ENCODE peak calls at places on chromosomes 13 and 19, in six cellular contexts. W is pancreas, Z is tibial artery, G is breast epithelium, H is thoracic aorta, Y is upper lobe of right lung. T is an unnamed sample. For H3K4me1, the result is how much of the 10 kb centered on the place peaks cover.

GRCh38 chr19:10270180-10270615 is 722 bp upstream of the ICAM1 start:
- DNase-seq in W (no peak), Z (peak), G (no peak), H (no peak), Y (peak), T (no peak)

GRCh38 chr19:49988433-49988832 is 27.5 kb upstream of the SIGLEC11 start:
- DNase-seq in W (no peak), Z (no peak), G (no peak), H (no peak), Y (no peak), T (peak)

GRCh38 chr13:94073006-94073744 is 406.3 kb downstream of the DCT start:
- DNase-seq in W (no peak), Z (no peak), G (no peak), H (no peak), Y (no peak), T (no peak)

GRCh38 chr19:36009220-36009619 is 607 bp upstream of the SYNE4 start:
- DNase-seq in W (peak), Z (peak), G (peak), H (no peak), Y (peak), T (no peak)

GRCh38 chr19:50670102-50670380 is 20.8 kb downstream of the C19orf81 start:
- DNase-seq in W (no peak), Z (no peak), G (no peak), H (no peak), Y (no peak), T (no peak)

GRCh38 chr19:45152504-45153338 is 8.1 kb downstream of the NKPD1 start:
- DNase-seq in W (peak), Z (no peak), G (peak), H (no peak), Y (peak), T (no peak)

GRCh38 chr13:56459291-56459690 is 681.4 kb upstream of the PRR20A start:
- DNase-seq in W (no peak), Z (no peak), G (no peak), H (no peak), Y (no peak), T (no peak)

GRCh38 chr13:112179421-112179820 is 112.5 kb downstream of the SOX1 start:
- DNase-seq in W (no peak), Z (no peak), G (no peak), H (no peak), Y (no peak), T (no peak)

GRCh38 chr13:113669871-113670341 is 2.9 kb downstream of the GRK1 start:
- DNase-seq in W (peak), Z (peak), G (no peak), H (no peak), Y (peak), T (no peak)

GRCh38 chr19:8304841-8305621 is 3.1 kb downstream of the CD320 start:
- DNase-seq in W (peak), Z (peak), G (peak), H (no peak), Y (peak), T (no peak)

GRCh38 chr19:16527971-16528521 is 14.2 kb downstream of the CHERP start:
- DNase-seq in W (no peak), Z (no peak), G (no peak), H (no peak), Y (no peak), T (no peak)

GRCh38 chr13:55583953-55584593 is 1556.6 kb upstream of the PRR20A start:
- DNase-seq in W (no peak), Z (no peak), G (no peak), H (no peak), Y (no peak), T (no peak)

GRCh38 chr13:21123956-21124355 is 52.4 kb downstream of the SKA3 start:
- DNase-seq in W (no peak), Z (no peak), G (no peak), H (no peak), Y (no peak), T (no peak)

GRCh38 chr19:48632692-48633147 is 4.5 kb downstream of the DBP start:
- DNase-seq in W (no peak), Z (no peak), G (no peak), H (no peak), Y (no peak), T (peak)

GRCh38 chr13:97295279-97296182 is 73.4 kb downstream of the MBNL2 start:
- DNase-seq in W (no peak), Z (no peak), G (no peak), H (no peak), Y (no peak), T (peak)

GRCh38 chr19:17513801-17514200 is 2.4 kb downstream of the PGLS start:
- DNase-seq in W (no peak), Z (no peak), G (no peak), H (no peak), Y (no peak), T (peak)

GRCh38 chr13:110528371-110528770 is 33.2 kb downstream of the RAB20 start:
- DNase-seq in W (no peak), Z (peak), G (no peak), H (no peak), Y (no peak), T (no peak)
- H3K4me1 ChIP-seq in W (half or more), Z (half or more), G (under half), H (under half), Y (under half), T (under half)

GRCh38 chr19:46789371-46789770 is 977 bp upstream of the SLC1A5 start:
- DNase-seq in W (no peak), Z (no peak), G (no peak), H (no peak), Y (no peak), T (no peak)

GRCh38 chr19:46787040-46787330 is 1.4 kb downstream of the SLC1A5 start:
- DNase-seq in W (no peak), Z (no peak), G (no peak), H (no peak), Y (no peak), T (no peak)

GRCh38 chr19:46787331-46788100 is 878 bp downstream of the SLC1A5 start:
- DNase-seq in W (peak), Z (peak), G (peak), H (no peak), Y (peak), T (no peak)

GRCh38 chr19:46788968-46789338 is 559 bp upstream of the SLC1A5 start:
- DNase-seq in W (no peak), Z (no peak), G (no peak), H (no peak), Y (no peak), T (no peak)

DNA sequence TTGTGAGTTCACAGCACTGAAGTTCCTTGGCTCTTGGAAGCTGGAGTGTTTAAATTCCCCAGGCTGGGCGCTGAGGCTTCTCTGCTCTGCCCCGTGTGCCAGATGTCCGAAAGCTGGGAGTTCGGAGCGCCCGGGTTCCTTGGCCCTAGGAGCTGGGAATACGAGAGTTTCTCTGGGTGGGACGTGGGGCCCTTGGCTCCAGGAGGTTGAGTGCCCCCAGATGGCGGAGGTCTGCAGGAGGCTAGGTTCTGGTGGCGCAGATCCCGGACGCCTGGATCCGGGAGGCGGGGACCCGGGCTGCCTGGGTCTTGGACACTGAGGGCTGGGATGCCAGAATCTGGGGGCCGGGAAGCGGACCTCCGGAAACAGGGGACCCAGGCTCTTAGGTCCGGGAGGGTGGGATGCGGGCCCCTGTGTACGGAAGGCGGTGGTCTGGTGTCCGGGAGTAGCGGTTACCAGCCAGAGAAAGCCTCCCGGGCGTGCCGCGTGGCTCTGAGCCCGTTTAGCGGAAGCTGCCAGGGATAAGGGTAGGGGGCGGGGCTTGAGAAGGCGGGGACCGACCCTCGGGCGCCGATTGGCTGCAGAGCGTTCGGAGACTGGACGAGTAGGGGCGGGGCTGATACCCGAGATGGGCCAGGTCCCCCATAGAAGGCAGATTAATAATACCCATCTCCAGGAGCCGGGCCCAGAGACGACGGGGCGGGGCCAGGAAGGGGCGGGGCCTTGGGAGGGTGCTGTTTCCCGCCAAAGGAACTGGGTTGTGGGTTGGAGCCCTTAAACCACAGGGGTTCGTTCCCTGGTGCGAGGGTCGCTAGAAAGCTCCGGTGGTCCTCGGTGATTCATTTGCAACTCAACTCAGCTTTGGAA is at the start of gene SLC1A5:
- DNase-seq in W (peak), Z (peak), G (peak), H (peak), Y (peak), T (peak)
- TF ChIP-seq CTCF in W (no peak), Z (no peak), G (no peak), H (no peak), Y (no peak), T (peak)

DNA sequence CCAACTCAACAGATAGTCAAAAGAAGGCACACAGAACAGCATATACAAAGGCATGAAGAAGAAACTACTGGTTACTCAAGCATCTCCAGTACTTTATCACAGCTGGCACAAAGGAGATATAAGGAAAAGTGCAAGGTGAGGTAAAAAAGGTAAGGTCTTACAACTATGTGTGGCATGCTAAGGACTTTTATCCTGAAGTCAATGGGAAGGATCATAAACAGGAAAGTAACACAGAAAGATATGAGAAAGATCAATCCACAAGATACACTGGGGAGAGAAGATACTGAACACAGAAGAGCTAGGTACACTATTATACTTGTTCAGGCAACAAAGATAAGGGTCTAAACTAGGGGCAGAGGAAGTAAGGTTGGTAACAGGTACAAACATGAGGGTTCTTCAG is 5.9 kb downstream of the KPNA3 start:
- DNase-seq in W (no peak), Z (no peak), G (no peak), H (no peak), Y (no peak), T (no peak)
- H3K4me1 ChIP-seq in W (under half), Z (under half), G (under half), H (under half), Y (under half), T (under half)

GRCh38 chr13:99600318-99600717 is 99.0 kb downstream of the TM9SF2 start:
- DNase-seq in W (no peak), Z (no peak), G (no peak), H (no peak), Y (no peak), T (no peak)
- TF ChIP-seq CTCF in W (no peak), Z (no peak), G (no peak), H (no peak), Y (no peak), T (peak)

DNA sequence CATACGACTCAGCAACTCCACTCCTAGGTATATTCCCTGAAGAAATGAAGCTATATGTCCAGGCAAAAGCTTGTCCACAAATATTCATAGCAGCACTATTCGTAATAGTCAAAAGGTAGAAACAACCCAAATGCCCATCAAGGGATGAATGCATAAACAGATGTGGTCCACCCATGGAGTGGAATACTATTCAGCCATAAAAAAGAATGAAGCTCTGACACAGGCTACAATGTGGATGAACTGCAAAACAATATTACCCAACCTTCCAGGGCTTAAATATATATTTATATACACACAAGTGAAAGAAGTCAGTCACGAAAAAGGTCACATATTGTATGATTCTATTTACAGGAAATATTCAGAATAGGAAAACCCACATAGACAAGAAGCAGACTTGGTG is 19.7 kb downstream of the RFX2 start:
- DNase-seq in W (no peak), Z (no peak), G (no peak), H (no peak), Y (no peak), T (no peak)
- H3K4me1 ChIP-seq in W (under half), Z (half or more), G (under half), H (under half), Y (under half), T (under half)

GRCh38 chr13:91162180-91162579 is 185.3 kb upstream of the MIR17HG start:
- DNase-seq in W (no peak), Z (no peak), G (no peak), H (no peak), Y (no peak), T (no peak)
- TF ChIP-seq CTCF in W (no peak), Z (no peak), G (no peak), H (no peak), Y (no peak), T (no peak)

GRCh38 chr13:110474713-110475112 is 86.8 kb downstream of the RAB20 start:
- DNase-seq in W (no peak), Z (no peak), G (no peak), H (no peak), Y (no peak), T (no peak)

GRCh38 chr13:110475117-110475516 is 86.4 kb downstream of the RAB20 start:
- DNase-seq in W (no peak), Z (no peak), G (no peak), H (no peak), Y (no peak), T (no peak)

GRCh38 chr13:110471833-110472162 is 89.7 kb downstream of the RAB20 start:
- DNase-seq in W (no peak), Z (peak), G (peak), H (no peak), Y (no peak), T (no peak)

GRCh38 chr13:110471156-110471832 is 90.2 kb downstream of the RAB20 start:
- DNase-seq in W (no peak), Z (peak), G (no peak), H (no peak), Y (peak), T (no peak)

GRCh38 chr13:110472904-110473563 is 88.5 kb downstream of the RAB20 start:
- DNase-seq in W (no peak), Z (no peak), G (no peak), H (no peak), Y (no peak), T (no peak)
- H3K4me1 ChIP-seq in W (under half), Z (under half), G (under half), H (under half), Y (under half), T (under half)

T was measured in foreskin keratinocyte.